ENCODE peak calls at places on chromosomes 13 and 19, in four cellular contexts. R, V, O and F are unnamed samples.

GRCh38 chr13:73300718-73301425 is 242.1 kb downstream of the KLF5 start:
- DNase-seq in V (no peak), O (no peak), R (no peak), F (no peak)

GRCh38 chr13:36130542-36131214 is 504 bp downstream of the DCLK1 start:
- DNase-seq in R (peak; percentile 61), V (no peak), O (no peak), F (no peak)

GRCh38 chr19:16051254-16052025 is 24.9 kb upstream of the TPM4 start:
- DNase-seq in O (peak; percentile 56), R (peak; percentile 50), V (peak; percentile 60), F (peak; percentile 13)

GRCh38 chr19:19505669-19506326 is 9.6 kb downstream of the TSSK6 start:
- DNase-seq in V (no peak), R (no peak), O (no peak), F (no peak)

GRCh38 chr13:37023871-37024270 is 23.3 kb downstream of the EXOSC8 start:
- DNase-seq in R (no peak), V (no peak), O (no peak), F (no peak)

GRCh38 chr13:76954568-76954967 is 6.3 kb downstream of the ACOD1 start:
- DNase-seq in V (no peak), O (no peak), R (no peak), F (no peak)

GRCh38 chr13:108315955-108316354 is 46.4 kb downstream of the TNFSF13B start:
- DNase-seq in R (no peak), V (no peak), O (no peak), F (no peak)

GRCh38 chr13:54124700-54125099 is 1096.1 kb downstream of the OLFM4 start:
- DNase-seq in O (no peak), V (no peak), R (no peak), F (no peak)

GRCh38 chr13:101013245-101013644 is 338.6 kb upstream of the TMTC4 start:
- DNase-seq in O (no peak), V (no peak), R (no peak), F (no peak)

GRCh38 chr19:4322942-4323665 is 15.5 kb downstream of the STAP2 start:
- DNase-seq in V (no peak), R (no peak), O (no peak), F (no peak)

GRCh38 chr13:103812966-103813365 is 746.7 kb upstream of the SLC10A2 start:
- DNase-seq in O (no peak), V (no peak), R (no peak), F (no peak)

GRCh38 chr19:3102239-3103140 is 8.3 kb downstream of the GNA11 start:
- DNase-seq in V (no peak), O (no peak), R (no peak), F (no peak)

GRCh38 chr19:30374791-30375650 is 2.8 kb downstream of the ZNF536 start:
- DNase-seq in O (no peak), V (no peak), R (peak; percentile 44), F (no peak)

GRCh38 chr13:91661692-91662490 is 263.5 kb downstream of the GPC5 start:
- DNase-seq in R (no peak), V (no peak), O (no peak), F (no peak)

GRCh38 chr13:80979035-80979641 is 638.2 kb upstream of the SPRY2 start:
- DNase-seq in O (no peak), V (no peak), R (peak; percentile 57), F (no peak)

GRCh38 chr19:27660428-27660827 is 1552.5 kb downstream of the UQCRFS1 start:
- DNase-seq in R (no peak), O (no peak), V (no peak), F (no peak)
- H3K9me3 ChIP-seq in R (peaks cover 78% of the 10 kb centered on the region), O (no peaks in the 10 kb centered on the region), V (peaks cover 17% of the 10 kb centered on the region), F (peaks cover 17% of the 10 kb centered on the region)

GRCh38 chr13:99505814-99506269 is 4.6 kb downstream of the TM9SF2 start:
- DNase-seq in V (peak; percentile 51), O (peak; percentile 32), R (no peak), F (no peak)
- H3K4me1 ChIP-seq in V (peaks cover 48% of the 10 kb centered on the region), O (peaks cover 64% of the 10 kb centered on the region), R (no peaks in the 10 kb centered on the region), F (peaks cover 3% of the 10 kb centered on the region)

GRCh38 chr19:38730470-38730730 is 13.9 kb downstream of the CAPN12 start:
- DNase-seq in R (no peak), V (no peak), O (no peak), F (no peak)
- H3K27ac ChIP-seq in R (no peak overlapping the region), V (peak overlapping the region; percentile 19), O (no peak overlapping the region), F (no peak overlapping the region)

GRCh38 chr19:36745870-36746269 is 26.7 kb downstream of the ZNF850 start:
- DNase-seq in O (no peak), R (no peak), V (no peak), F (no peak)

GRCh38 chr19:36747750-36748149 is 24.9 kb downstream of the ZNF850 start:
- DNase-seq in R (no peak), O (no peak), V (no peak), F (no peak)

GRCh38 chr19:36750066-36750691 is 22.4 kb downstream of the ZNF850 start:
- DNase-seq in R (no peak), O (no peak), V (no peak), F (no peak)

DNA sequence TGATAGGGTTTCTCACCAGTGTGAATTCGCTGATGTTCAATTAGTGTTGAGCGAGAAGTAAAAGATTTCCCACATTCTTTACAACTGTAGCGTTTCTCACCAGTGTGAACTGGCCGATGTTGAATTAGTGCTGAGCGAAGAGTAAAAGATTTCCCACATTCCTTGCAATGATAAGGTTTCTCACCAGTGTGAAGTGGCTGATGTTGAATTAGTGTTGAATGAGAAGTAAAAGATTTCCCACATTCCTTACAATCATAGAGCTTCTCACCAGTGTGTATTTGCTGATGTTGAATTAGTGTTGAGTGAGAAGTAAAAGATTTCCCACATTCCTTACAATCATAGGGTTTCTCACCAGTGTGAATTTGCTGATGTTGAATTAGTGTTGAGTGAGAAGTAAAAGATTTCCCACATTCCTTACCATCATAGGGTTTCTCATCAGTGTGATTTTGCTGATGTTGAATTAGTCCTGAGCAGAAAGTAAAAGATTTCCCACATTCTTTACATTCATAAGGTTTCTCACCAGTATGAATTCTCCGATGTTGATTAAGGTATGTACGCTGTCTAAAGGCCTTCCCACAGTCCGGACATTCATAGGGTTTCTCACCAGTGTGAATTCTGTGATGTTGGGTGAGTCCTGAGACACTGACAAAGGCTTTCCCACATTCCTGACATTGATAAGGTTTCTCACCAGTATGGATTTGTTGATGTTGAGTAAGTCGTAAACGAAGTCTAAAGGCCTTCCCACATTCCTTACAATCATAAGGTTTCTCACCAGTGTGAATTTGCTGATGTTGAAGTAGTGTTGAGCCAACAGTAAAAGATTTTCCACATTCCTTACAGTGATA is 24.0 kb downstream of the ZNF850 start:
- DNase-seq in O (no peak), V (no peak), R (no peak), F (no peak)
- H3K9me3 ChIP-seq in O (peaks cover 11% of the 10 kb centered on the region), V (peaks cover 73% of the 10 kb centered on the region), R (peaks cover 83% of the 10 kb centered on the region), F (peaks cover 69% of the 10 kb centered on the region)